ENCODE peak calls at places on chromosomes 5 and 9, in ten cellular contexts. J is fibroblast of villous mesenchyme, R is BE2C, X is colonic mucosa, Z is MCF 10A, M is fibroblast of lung, Y is Panc1, P is Peyer's patch, I is K562, B is mesothelial cell of epicardium. A is an unnamed sample.

GRCh38 chr5:180133971-180134508 is 62.5 kb upstream of the RNF130 start:
- DNase-seq in J (no peak), R (no peak), X (peak), Z (no peak), M (no peak), Y (no peak), P (peak), I (no peak), B (no peak), A (no peak)

GRCh38 chr9:15738011-15738410 is 185.2 kb downstream of the CCDC171 start:
- DNase-seq in J (no peak), R (no peak), X (no peak), Z (peak), M (peak), Y (no peak), P (no peak), I (no peak), B (no peak), A (no peak)

GRCh38 chr5:172185096-172185461 is 2.9 kb downstream of the STK10 start:
- DNase-seq in J (no peak), R (no peak), X (no peak), Z (no peak), M (no peak), Y (no peak), P (no peak), I (no peak), B (no peak), A (no peak)

GRCh38 chr5:132114150-132115121 is 40.8 kb downstream of the CSF2 start:
- DNase-seq in J (no peak), R (no peak), X (no peak), Z (no peak), M (no peak), Y (no peak), P (no peak), I (no peak), B (no peak), A (no peak)

GRCh38 chr5:59206132-59206581 is 623.3 kb downstream of the RAB3C start:
- DNase-seq in J (peak), R (no peak), X (no peak), Z (peak), M (peak), Y (no peak), P (no peak), I (no peak), B (no peak), A (no peak)

GRCh38 chr5:110442856-110443255 is 283.6 kb downstream of the TMEM232 start:
- DNase-seq in J (no peak), R (no peak), X (no peak), Z (no peak), M (no peak), Y (no peak), P (no peak), I (no peak), B (no peak), A (no peak)

GRCh38 chr9:71681104-71681707 is 87.1 kb downstream of the CEMIP2 start:
- DNase-seq in J (peak), R (no peak), X (no peak), Z (no peak), M (peak), Y (no peak), P (no peak), I (no peak), B (no peak), A (no peak)

GRCh38 chr5:31186672-31187267 is 6.7 kb upstream of the CDH6 start:
- DNase-seq in J (peak), R (no peak), X (no peak), Z (peak), M (peak), Y (peak), P (no peak), I (peak), B (no peak), A (no peak)

GRCh38 chr9:70421272-70422180 is 7.1 kb upstream of the KLF9 start:
- DNase-seq in J (peak), R (no peak), X (no peak), Z (no peak), M (peak), Y (no peak), P (peak), I (no peak), B (no peak), A (no peak)

GRCh38 chr5:170632266-170632984 is 128.6 kb downstream of the KCNIP1 start:
- DNase-seq in J (no peak), R (no peak), X (no peak), Z (peak), M (no peak), Y (no peak), P (no peak), I (peak), B (no peak), A (peak)
- TF ChIP-seq CTCF in J (peak), R (no peak), X (no peak), Z (no peak), M (no peak), Y (no peak), P (no peak), I (no peak), B (no peak), A (no peak)

GRCh38 chr5:136799806-136800372 is 434.5 kb upstream of the TRPC7 start:
- DNase-seq in J (no peak), R (no peak), X (no peak), Z (no peak), M (no peak), Y (no peak), P (no peak), I (no peak), B (no peak), A (no peak)
- TF ChIP-seq CTCF in J (no peak), R (no peak), X (no peak), Z (no peak), M (no peak), Y (no peak), P (no peak), I (no peak), B (no peak), A (no peak)

GRCh38 chr5:170302729-170303501 is 5.3 kb upstream of the LCP2 start:
- DNase-seq in J (no peak), R (no peak), X (no peak), Z (no peak), M (no peak), Y (no peak), P (peak), I (peak), B (no peak), A (no peak)
- TF ChIP-seq CTCF in J (no peak), R (no peak), X (no peak), Z (no peak), M (no peak), Y (no peak), P (no peak), I (peak), B (no peak), A (no peak)

DNA sequence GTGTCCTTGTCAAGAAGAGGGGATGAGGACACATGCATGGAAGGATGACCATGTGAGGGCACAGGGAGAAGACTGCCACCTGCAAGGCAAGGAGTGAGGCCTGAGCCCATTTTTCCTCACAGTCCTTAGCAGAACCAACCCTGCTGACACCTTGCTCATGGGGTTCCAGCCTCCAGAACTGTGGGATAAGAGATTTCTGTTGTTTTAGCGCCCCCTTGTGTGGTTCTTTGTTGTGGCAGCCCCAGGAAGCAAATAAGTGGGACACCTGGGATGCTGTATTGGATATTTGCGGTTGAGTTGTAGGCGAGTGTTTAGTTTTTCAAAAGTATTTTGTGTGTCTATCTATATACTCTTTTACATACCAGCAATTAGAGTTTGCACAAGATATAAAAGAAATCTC is 206.4 kb downstream of the NXNL2 start:
- DNase-seq in J (no peak), R (peak), X (no peak), Z (peak), M (no peak), Y (no peak), P (no peak), I (peak), B (no peak), A (no peak)
- TF ChIP-seq CTCF in J (peak), R (peak), X (peak), Z (no peak), M (peak), Y (peak), P (peak), I (peak), B (no peak), A (peak)

DNA sequence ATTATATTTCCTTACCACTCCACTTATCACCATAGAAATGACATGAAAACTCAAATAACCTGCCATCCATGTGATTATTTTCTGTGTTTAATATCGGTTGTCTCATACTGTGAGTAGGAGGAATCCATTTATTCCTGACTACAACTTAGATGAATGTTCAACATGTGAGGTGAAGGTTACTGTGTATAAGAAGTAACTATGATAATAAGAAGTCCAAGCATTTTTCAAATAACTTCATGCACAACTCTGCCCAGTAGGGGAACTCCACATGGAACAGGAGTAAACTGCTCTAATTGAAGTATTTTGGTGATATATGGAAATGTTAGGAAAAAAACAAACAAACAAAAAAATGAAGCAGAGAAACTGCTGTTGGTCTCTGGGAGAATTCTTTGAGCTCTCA is 447.5 kb upstream of the GRIN3A start:
- DNase-seq in J (no peak), R (no peak), X (no peak), Z (no peak), M (no peak), Y (no peak), P (no peak), I (no peak), B (no peak), A (no peak)
- TF ChIP-seq CTCF in J (no peak), R (no peak), X (no peak), Z (no peak), M (no peak), Y (no peak), P (no peak), I (no peak), B (no peak), A (no peak)

A was measured in endothelial cell.